ENCODE peak calls at places on chromosome 10, in five cellular contexts. One of them, this sample, is unnamed.

GRCh38 chr10:43926875-43927406 is 278.3 kb upstream of the ZNF32 start:
- DNase-seq in sciatic nerve: no peak
- DNase-seq in aorta: no peak
- DNase-seq in stimulated activated CD4-positive, alpha-beta T cell treated with anti-CD3 and anti-CD28 coated beads, Interleukin-1b, Interleukin-23, amount 100 ng/mL, for 1 hour: no peak
- DNase-seq in HAP-1: no peak
- DNase-seq in this sample: no peak

GRCh38 chr10:86592413-86592812 is 61.9 kb upstream of the OPN4 start:
- DNase-seq in sciatic nerve: no peak
- DNase-seq in HAP-1: no peak
- DNase-seq in stimulated activated CD4-positive, alpha-beta T cell treated with anti-CD3 and anti-CD28 coated beads, Interleukin-1b, Interleukin-23, amount 100 ng/mL, for 1 hour: no peak
- DNase-seq in aorta: no peak
- DNase-seq in this sample: no peak

GRCh38 chr10:36903040-36903439 is 222.4 kb upstream of the ANKRD30A start:
- DNase-seq in aorta: no peak
- DNase-seq in sciatic nerve: no peak
- DNase-seq in HAP-1: no peak
- DNase-seq in stimulated activated CD4-positive, alpha-beta T cell treated with anti-CD3 and anti-CD28 coated beads, Interleukin-1b, Interleukin-23, amount 100 ng/mL, for 1 hour: no peak
- DNase-seq in this sample: no peak

GRCh38 chr10:117543245-117543998 is 876 bp downstream of the EMX2 start:
- DNase-seq in stimulated activated CD4-positive, alpha-beta T cell treated with anti-CD3 and anti-CD28 coated beads, Interleukin-1b, Interleukin-23, amount 100 ng/mL, for 1 hour: no peak
- DNase-seq in sciatic nerve: no peak
- DNase-seq in HAP-1: no peak
- DNase-seq in aorta: peak; percentile 46
- DNase-seq in this sample: no peak

GRCh38 chr10:65802391-65802790 is 1123.4 kb upstream of the LRRTM3 start:
- DNase-seq in aorta: no peak
- DNase-seq in HAP-1: no peak
- DNase-seq in sciatic nerve: no peak
- DNase-seq in stimulated activated CD4-positive, alpha-beta T cell treated with anti-CD3 and anti-CD28 coated beads, Interleukin-1b, Interleukin-23, amount 100 ng/mL, for 1 hour: no peak
- DNase-seq in this sample: no peak

GRCh38 chr10:55813451-55814170 is 547.4 kb downstream of the ZWINT start:
- DNase-seq in sciatic nerve: no peak
- DNase-seq in HAP-1: no peak
- DNase-seq in stimulated activated CD4-positive, alpha-beta T cell treated with anti-CD3 and anti-CD28 coated beads, Interleukin-1b, Interleukin-23, amount 100 ng/mL, for 1 hour: no peak
- DNase-seq in aorta: no peak
- DNase-seq in this sample: peak; percentile 39

GRCh38 chr10:26225322-26225721 is 8.7 kb downstream of the GAD2 start:
- DNase-seq in HAP-1: no peak
- DNase-seq in aorta: no peak
- DNase-seq in stimulated activated CD4-positive, alpha-beta T cell treated with anti-CD3 and anti-CD28 coated beads, Interleukin-1b, Interleukin-23, amount 100 ng/mL, for 1 hour: no peak
- DNase-seq in sciatic nerve: no peak
- DNase-seq in this sample: no peak

GRCh38 chr10:49362596-49363260 is 33.2 kb downstream of the DRGX start:
- DNase-seq in HAP-1: no peak
- DNase-seq in stimulated activated CD4-positive, alpha-beta T cell treated with anti-CD3 and anti-CD28 coated beads, Interleukin-1b, Interleukin-23, amount 100 ng/mL, for 1 hour: no peak
- DNase-seq in sciatic nerve: peak; percentile 47
- DNase-seq in aorta: no peak
- DNase-seq in this sample: no peak

GRCh38 chr10:565146-565545 is 124.3 kb downstream of the DIP2C start:
- DNase-seq in aorta: no peak
- DNase-seq in stimulated activated CD4-positive, alpha-beta T cell treated with anti-CD3 and anti-CD28 coated beads, Interleukin-1b, Interleukin-23, amount 100 ng/mL, for 1 hour: no peak
- DNase-seq in sciatic nerve: no peak
- DNase-seq in HAP-1: no peak
- DNase-seq in this sample: no peak

GRCh38 chr10:73456187-73456890 is 23.0 kb upstream of the MSS51 start:
- DNase-seq in stimulated activated CD4-positive, alpha-beta T cell treated with anti-CD3 and anti-CD28 coated beads, Interleukin-1b, Interleukin-23, amount 100 ng/mL, for 1 hour: no peak
- DNase-seq in aorta: no peak
- DNase-seq in sciatic nerve: no peak
- DNase-seq in HAP-1: no peak
- DNase-seq in this sample: no peak

GRCh38 chr10:125003901-125004467 is 62.1 kb downstream of the ZRANB1 start:
- DNase-seq in aorta: no peak
- DNase-seq in HAP-1: peak; percentile 5
- DNase-seq in sciatic nerve: no peak
- DNase-seq in stimulated activated CD4-positive, alpha-beta T cell treated with anti-CD3 and anti-CD28 coated beads, Interleukin-1b, Interleukin-23, amount 100 ng/mL, for 1 hour: no peak
- DNase-seq in this sample: peak; percentile 59

GRCh38 chr10:1598393-1599153 is 138.8 kb downstream of the ADARB2 start:
- DNase-seq in stimulated activated CD4-positive, alpha-beta T cell treated with anti-CD3 and anti-CD28 coated beads, Interleukin-1b, Interleukin-23, amount 100 ng/mL, for 1 hour: no peak
- DNase-seq in sciatic nerve: no peak
- DNase-seq in HAP-1: no peak
- DNase-seq in aorta: peak; percentile 26
- DNase-seq in this sample: no peak

GRCh38 chr10:125535559-125535958 is 147.4 kb downstream of the TEX36 start:
- DNase-seq in sciatic nerve: no peak
- DNase-seq in stimulated activated CD4-positive, alpha-beta T cell treated with anti-CD3 and anti-CD28 coated beads, Interleukin-1b, Interleukin-23, amount 100 ng/mL, for 1 hour: no peak
- DNase-seq in aorta: no peak
- DNase-seq in HAP-1: no peak
- DNase-seq in this sample: no peak

GRCh38 chr10:131978366-131978765 is 3.4 kb downstream of the BNIP3 start:
- DNase-seq in aorta: no peak
- DNase-seq in sciatic nerve: peak; percentile 26
- DNase-seq in stimulated activated CD4-positive, alpha-beta T cell treated with anti-CD3 and anti-CD28 coated beads, Interleukin-1b, Interleukin-23, amount 100 ng/mL, for 1 hour: no peak
- DNase-seq in HAP-1: no peak
- DNase-seq in this sample: no peak

GRCh38 chr10:35000936-35001335 is 89.2 kb downstream of the CUL2 start:
- DNase-seq in HAP-1: no peak
- DNase-seq in stimulated activated CD4-positive, alpha-beta T cell treated with anti-CD3 and anti-CD28 coated beads, Interleukin-1b, Interleukin-23, amount 100 ng/mL, for 1 hour: no peak
- DNase-seq in sciatic nerve: no peak
- DNase-seq in aorta: no peak
- DNase-seq in this sample: no peak

GRCh38 chr10:95363303-95363912 is 72.6 kb upstream of the PDLIM1 start:
- DNase-seq in stimulated activated CD4-positive, alpha-beta T cell treated with anti-CD3 and anti-CD28 coated beads, Interleukin-1b, Interleukin-23, amount 100 ng/mL, for 1 hour: no peak
- DNase-seq in HAP-1: peak; percentile 75
- DNase-seq in aorta: no peak
- DNase-seq in sciatic nerve: no peak
- DNase-seq in this sample: no peak

GRCh38 chr10:70879244-70879643 is 9.1 kb downstream of the PCBD1 start:
- DNase-seq in stimulated activated CD4-positive, alpha-beta T cell treated with anti-CD3 and anti-CD28 coated beads, Interleukin-1b, Interleukin-23, amount 100 ng/mL, for 1 hour: no peak
- DNase-seq in sciatic nerve: no peak
- DNase-seq in aorta: no peak
- DNase-seq in HAP-1: no peak
- DNase-seq in this sample: no peak

GRCh38 chr10:66215005-66215404 is 710.8 kb upstream of the LRRTM3 start:
- DNase-seq in stimulated activated CD4-positive, alpha-beta T cell treated with anti-CD3 and anti-CD28 coated beads, Interleukin-1b, Interleukin-23, amount 100 ng/mL, for 1 hour: no peak
- DNase-seq in sciatic nerve: no peak
- DNase-seq in HAP-1: peak; percentile 34
- DNase-seq in aorta: no peak
- DNase-seq in this sample: no peak

GRCh38 chr10:97154789-97155188 is 31.0 kb downstream of the SLIT1 start:
- DNase-seq in aorta: no peak
- DNase-seq in sciatic nerve: no peak
- DNase-seq in stimulated activated CD4-positive, alpha-beta T cell treated with anti-CD3 and anti-CD28 coated beads, Interleukin-1b, Interleukin-23, amount 100 ng/mL, for 1 hour: no peak
- DNase-seq in HAP-1: no peak
- DNase-seq in this sample: no peak

GRCh38 chr10:33334170-33334838 is at the start of gene NRP1:
- DNase-seq in aorta: peak; percentile 65
- DNase-seq in sciatic nerve: peak; percentile 63
- DNase-seq in stimulated activated CD4-positive, alpha-beta T cell treated with anti-CD3 and anti-CD28 coated beads, Interleukin-1b, Interleukin-23, amount 100 ng/mL, for 1 hour: no peak
- DNase-seq in HAP-1: peak; percentile 49
- DNase-seq in this sample: peak; percentile 38

GRCh38 chr10:24333736-24334135 is 124.8 kb downstream of the KIAA1217 start:
- DNase-seq in HAP-1: no peak
- DNase-seq in aorta: no peak
- DNase-seq in sciatic nerve: no peak
- DNase-seq in stimulated activated CD4-positive, alpha-beta T cell treated with anti-CD3 and anti-CD28 coated beads, Interleukin-1b, Interleukin-23, amount 100 ng/mL, for 1 hour: no peak
- DNase-seq in this sample: no peak

GRCh38 chr10:72011976-72012512 is 47.8 kb downstream of the CHST3 start:
- DNase-seq in sciatic nerve: no peak
- DNase-seq in aorta: no peak
- DNase-seq in stimulated activated CD4-positive, alpha-beta T cell treated with anti-CD3 and anti-CD28 coated beads, Interleukin-1b, Interleukin-23, amount 100 ng/mL, for 1 hour: no peak
- DNase-seq in HAP-1: no peak
- DNase-seq in this sample: no peak

GRCh38 chr10:89458289-89458688 is 43.9 kb downstream of the IFIT5 start:
- DNase-seq in stimulated activated CD4-positive, alpha-beta T cell treated with anti-CD3 and anti-CD28 coated beads, Interleukin-1b, Interleukin-23, amount 100 ng/mL, for 1 hour: no peak
- DNase-seq in HAP-1: no peak
- DNase-seq in sciatic nerve: no peak
- DNase-seq in aorta: no peak
- DNase-seq in this sample: no peak

GRCh38 chr10:34507217-34507616 is 307.9 kb downstream of the PARD3 start:
- DNase-seq in HAP-1: no peak
- DNase-seq in sciatic nerve: no peak
- DNase-seq in stimulated activated CD4-positive, alpha-beta T cell treated with anti-CD3 and anti-CD28 coated beads, Interleukin-1b, Interleukin-23, amount 100 ng/mL, for 1 hour: no peak
- DNase-seq in aorta: no peak
- DNase-seq in this sample: no peak

GRCh38 chr10:124053971-124054370 is 39.4 kb downstream of the CHST15 start:
- DNase-seq in sciatic nerve: no peak
- DNase-seq in aorta: no peak
- DNase-seq in stimulated activated CD4-positive, alpha-beta T cell treated with anti-CD3 and anti-CD28 coated beads, Interleukin-1b, Interleukin-23, amount 100 ng/mL, for 1 hour: no peak
- DNase-seq in HAP-1: no peak
- DNase-seq in this sample: no peak

GRCh38 chr10:75434292-75434691 is 2.9 kb downstream of the LRMDA start:
- DNase-seq in HAP-1: no peak
- DNase-seq in sciatic nerve: no peak
- DNase-seq in aorta: no peak
- DNase-seq in stimulated activated CD4-positive, alpha-beta T cell treated with anti-CD3 and anti-CD28 coated beads, Interleukin-1b, Interleukin-23, amount 100 ng/mL, for 1 hour: no peak
- DNase-seq in this sample: no peak

GRCh38 chr10:68249297-68249696 is 17.4 kb upstream of the ATOH7 start:
- DNase-seq in stimulated activated CD4-positive, alpha-beta T cell treated with anti-CD3 and anti-CD28 coated beads, Interleukin-1b, Interleukin-23, amount 100 ng/mL, for 1 hour: no peak
- DNase-seq in aorta: no peak
- DNase-seq in HAP-1: no peak
- DNase-seq in sciatic nerve: no peak
- DNase-seq in this sample: no peak

GRCh38 chr10:33041783-33042437 is 83.9 kb upstream of the ITGB1 start:
- DNase-seq in HAP-1: peak; percentile 58
- DNase-seq in aorta: no peak
- DNase-seq in sciatic nerve: no peak
- DNase-seq in stimulated activated CD4-positive, alpha-beta T cell treated with anti-CD3 and anti-CD28 coated beads, Interleukin-1b, Interleukin-23, amount 100 ng/mL, for 1 hour: no peak
- DNase-seq in this sample: no peak

GRCh38 chr10:100346351-100346764 is 675 bp upstream of the SCD start:
- DNase-seq in sciatic nerve: peak; percentile 86
- DNase-seq in aorta: peak; percentile 85
- DNase-seq in stimulated activated CD4-positive, alpha-beta T cell treated with anti-CD3 and anti-CD28 coated beads, Interleukin-1b, Interleukin-23, amount 100 ng/mL, for 1 hour: no peak
- DNase-seq in HAP-1: peak; percentile 89
- DNase-seq in this sample: peak; percentile 83

GRCh38 chr10:49552277-49552676 is 13.4 kb upstream of the ERCC6 start:
- DNase-seq in sciatic nerve: no peak
- DNase-seq in HAP-1: peak; percentile 57
- DNase-seq in aorta: no peak
- DNase-seq in stimulated activated CD4-positive, alpha-beta T cell treated with anti-CD3 and anti-CD28 coated beads, Interleukin-1b, Interleukin-23, amount 100 ng/mL, for 1 hour: no peak
- DNase-seq in this sample: no peak

GRCh38 chr10:103784723-103785418 is 70.5 kb downstream of the SH3PXD2A start:
- DNase-seq in stimulated activated CD4-positive, alpha-beta T cell treated with anti-CD3 and anti-CD28 coated beads, Interleukin-1b, Interleukin-23, amount 100 ng/mL, for 1 hour: no peak
- DNase-seq in aorta: no peak
- DNase-seq in sciatic nerve: no peak
- DNase-seq in HAP-1: no peak
- DNase-seq in this sample: peak; percentile 67

This sample was measured in left lung.